ENCODE peak calls at places on chromosomes 7 and 10, in eight cellular contexts. S is left ventricle myocardium inferior, K is SK-N-SH, F is H9, H is heart left ventricle, I is neural progenitor cell, J is transverse colon, U is mucosa of descending colon. O is an unnamed sample.

GRCh38 chr10:49371967-49372366 is 23.9 kb downstream of the DRGX start:
- DNase-seq in S (no peak), K (no peak), F (no peak), H (no peak), I (no peak), J (no peak), U (no peak), O (no peak)

GRCh38 chr10:125002044-125002422 is 60.1 kb downstream of the ZRANB1 start:
- DNase-seq in S (peak), K (no peak), F (no peak), H (no peak), I (no peak), J (no peak), U (peak), O (no peak)

GRCh38 chr7:47045592-47045991 is 536.3 kb downstream of the TNS3 start:
- DNase-seq in S (no peak), K (no peak), F (no peak), H (no peak), I (no peak), J (no peak), U (no peak), O (no peak)

GRCh38 chr10:123180691-123181090 is 26.5 kb downstream of the BUB3 start:
- DNase-seq in S (no peak), K (no peak), F (no peak), H (no peak), I (no peak), J (no peak), U (no peak), O (no peak)

GRCh38 chr7:121428857-121429489 is 32.9 kb upstream of the FAM3C start:
- DNase-seq in S (no peak), K (no peak), F (no peak), H (no peak), I (no peak), J (no peak), U (no peak), O (no peak)

GRCh38 chr7:67913604-67914003 is 917.0 kb downstream of the TYW1 start:
- DNase-seq in S (no peak), K (no peak), F (no peak), H (no peak), I (no peak), J (no peak), U (no peak), O (no peak)

GRCh38 chr10:38038107-38038931 is 27.8 kb downstream of the ZNF33A start:
- DNase-seq in S (no peak), K (no peak), F (no peak), H (no peak), I (no peak), J (no peak), U (no peak), O (no peak)

GRCh38 chr10:118342638-118343020 is 505 bp upstream of the FAM204A start:
- DNase-seq in S (no peak), K (no peak), F (no peak), H (no peak), I (no peak), J (no peak), U (no peak), O (no peak)

GRCh38 chr7:50266893-50267386 is 37.6 kb upstream of the IKZF1 start:
- DNase-seq in S (peak), K (no peak), F (no peak), H (peak), I (no peak), J (peak), U (peak), O (no peak)

GRCh38 chr10:32379950-32380547 is 33.1 kb upstream of the EPC1 start:
- DNase-seq in S (no peak), K (no peak), F (no peak), H (no peak), I (peak), J (no peak), U (no peak), O (no peak)

GRCh38 chr10:112269266-112269665 is 13.9 kb upstream of the TECTB start:
- DNase-seq in S (no peak), K (no peak), F (no peak), H (no peak), I (no peak), J (no peak), U (no peak), O (no peak)

GRCh38 chr7:2613926-2614613 is 17.7 kb upstream of the TTYH3 start:
- DNase-seq in S (peak), K (peak), F (no peak), H (no peak), I (no peak), J (no peak), U (no peak), O (no peak)

GRCh38 chr10:43263551-43264323 is 3.1 kb downstream of the RASGEF1A start:
- DNase-seq in S (no peak), K (peak), F (peak), H (no peak), I (peak), J (peak), U (no peak), O (no peak)

GRCh38 chr7:87702326-87702725 is 74.1 kb downstream of the RUNDC3B start:
- DNase-seq in S (no peak), K (no peak), F (no peak), H (no peak), I (no peak), J (no peak), U (no peak), O (no peak)

GRCh38 chr10:3186365-3186764 is 13.8 kb upstream of the PITRM1 start:
- DNase-seq in S (no peak), K (no peak), F (no peak), H (no peak), I (no peak), J (no peak), U (no peak), O (no peak)

GRCh38 chr7:117014673-117015133 is 61.4 kb downstream of the ST7 start:
- DNase-seq in S (peak), K (peak), F (no peak), H (peak), I (peak), J (peak), U (peak), O (no peak)

GRCh38 chr7:104225441-104225840 is 17.6 kb upstream of the ORC5 start:
- DNase-seq in S (no peak), K (no peak), F (no peak), H (no peak), I (no peak), J (no peak), U (no peak), O (peak)

GRCh38 chr7:88888684-88889083 is 93.1 kb upstream of the TEX47 start:
- DNase-seq in S (no peak), K (no peak), F (no peak), H (no peak), I (no peak), J (no peak), U (no peak), O (no peak)

GRCh38 chr10:132386419-132386831 is 10.6 kb upstream of the PWWP2B start:
- DNase-seq in S (no peak), K (no peak), F (no peak), H (no peak), I (no peak), J (peak), U (peak), O (no peak)

GRCh38 chr10:95445837-95446347 is 115.3 kb downstream of the SORBS1 start:
- DNase-seq in S (peak), K (peak), F (peak), H (peak), I (peak), J (peak), U (no peak), O (peak)

GRCh38 chr10:71393841-71394475 is 2.8 kb upstream of the CDH23 start:
- DNase-seq in S (no peak), K (no peak), F (peak), H (no peak), I (no peak), J (no peak), U (no peak), O (no peak)

GRCh38 chr7:121831320-121831719 is 41.6 kb upstream of the PTPRZ1 start:
- DNase-seq in S (no peak), K (no peak), F (no peak), H (no peak), I (peak), J (no peak), U (no peak), O (no peak)

GRCh38 chr7:133504825-133505224 is 251.9 kb downstream of the EXOC4 start:
- DNase-seq in S (no peak), K (no peak), F (no peak), H (no peak), I (no peak), J (no peak), U (no peak), O (no peak)

GRCh38 chr7:115906690-115907089 is 123.9 kb downstream of the TFEC start:
- DNase-seq in S (no peak), K (no peak), F (no peak), H (no peak), I (no peak), J (no peak), U (no peak), O (no peak)

GRCh38 chr10:102776779-102777417 is 33.1 kb downstream of the WBP1L start:
- DNase-seq in S (peak), K (peak), F (peak), H (peak), I (peak), J (peak), U (peak), O (no peak)

GRCh38 chr7:22854158-22855048 is 31.8 kb upstream of the TOMM7 start:
- DNase-seq in S (peak), K (peak), F (peak), H (peak), I (peak), J (peak), U (peak), O (no peak)

GRCh38 chr7:45985902-45986301 is 64.8 kb upstream of the IGFBP3 start:
- DNase-seq in S (no peak), K (no peak), F (no peak), H (no peak), I (no peak), J (no peak), U (no peak), O (no peak)

GRCh38 chr7:143238289-143238995 is 16.6 kb downstream of the TAS2R40 start:
- DNase-seq in S (no peak), K (no peak), F (no peak), H (no peak), I (no peak), J (no peak), U (no peak), O (no peak)

GRCh38 chr7:66198461-66198860 is 6.7 kb upstream of the TPST1 start:
- DNase-seq in S (no peak), K (peak), F (no peak), H (no peak), I (no peak), J (no peak), U (no peak), O (no peak)

GRCh38 chr7:98362517-98362916 is 38.4 kb downstream of the BAIAP2L1 start:
- DNase-seq in S (no peak), K (no peak), F (peak), H (no peak), I (no peak), J (no peak), U (no peak), O (no peak)

GRCh38 chr7:35254496-35255416 is 856 bp upstream of the TBX20 start:
- DNase-seq in S (peak), K (no peak), F (no peak), H (peak), I (peak), J (no peak), U (no peak), O (no peak)

GRCh38 chr7:35252584-35252983 is 1.3 kb downstream of the TBX20 start:
- DNase-seq in S (no peak), K (no peak), F (no peak), H (no peak), I (no peak), J (no peak), U (no peak), O (no peak)

GRCh38 chr7:35253182-35253679 is 669 bp downstream of the TBX20 start:
- DNase-seq in S (no peak), K (peak), F (peak), H (no peak), I (peak), J (no peak), U (no peak), O (no peak)

GRCh38 chr7:35255417-35255798 is 1.5 kb upstream of the TBX20 start:
- DNase-seq in S (no peak), K (no peak), F (peak), H (no peak), I (peak), J (no peak), U (no peak), O (no peak)

DNA sequence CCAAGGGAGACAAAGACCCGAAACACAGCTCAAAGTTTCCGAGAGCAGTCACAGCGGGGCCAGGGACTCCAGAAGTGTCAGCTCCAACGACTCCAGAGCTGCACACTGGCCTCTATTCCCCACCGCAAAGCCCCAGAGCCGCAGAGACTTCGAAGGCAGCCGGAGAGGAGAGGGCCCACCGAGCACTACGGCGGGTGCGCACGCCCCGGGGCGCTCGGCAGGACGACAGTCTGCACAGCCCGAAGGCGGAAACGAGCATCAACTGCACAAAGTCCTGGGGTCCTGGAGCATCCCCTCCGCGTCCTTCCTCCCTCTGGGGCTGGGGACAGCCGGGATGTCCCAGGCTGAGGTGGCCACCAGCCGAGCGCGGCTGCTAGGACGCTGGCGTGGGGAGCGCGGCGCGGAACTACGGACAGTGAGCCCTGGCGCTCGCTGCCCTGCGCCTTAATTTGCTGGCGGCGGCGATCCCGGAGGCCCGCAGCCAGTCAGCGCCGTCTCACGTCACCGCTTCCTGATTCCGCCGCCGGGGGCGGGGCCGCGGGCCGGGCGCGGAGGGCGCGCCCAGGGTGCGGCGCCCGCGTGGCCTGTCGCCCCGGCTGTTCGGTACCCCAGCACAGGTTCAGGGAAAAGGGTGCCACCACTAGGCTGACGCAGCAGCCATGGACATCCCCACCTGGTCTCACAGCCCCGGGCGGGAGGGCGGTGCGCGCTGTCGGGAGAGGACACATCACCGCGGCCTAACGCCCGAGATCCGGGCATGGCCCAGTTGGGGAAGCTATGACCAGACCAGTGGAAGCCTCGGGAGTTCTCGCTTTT is at the start of gene TBX20:
- DNase-seq in S (peak), K (peak), F (peak), H (peak), I (peak), J (peak), U (peak), O (peak)
- TF ChIP-seq CTCF in S (no peak), K (no peak), F (no peak), H (no peak), I (no peak), J (no peak), U (no peak), O (no peak)

DNA sequence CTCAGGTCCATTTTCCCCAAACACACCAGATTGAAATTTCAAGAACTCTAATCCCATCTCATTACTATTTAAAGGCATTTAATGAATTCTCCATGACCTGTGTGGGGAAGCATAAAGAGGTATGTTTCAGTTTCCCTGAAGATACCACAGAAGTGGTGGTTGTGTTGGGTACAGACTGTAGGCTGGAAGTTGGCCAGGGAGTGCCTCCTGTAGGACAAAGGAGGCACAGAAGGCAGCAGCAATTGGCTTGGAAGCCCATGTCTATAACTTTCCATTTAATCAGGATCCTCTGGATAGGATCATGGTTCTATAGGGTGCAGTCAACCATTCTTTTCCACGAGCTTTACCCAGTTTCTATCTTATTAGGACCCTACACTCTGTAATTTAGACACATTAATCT is 8.6 kb upstream of the BET1 start:
- DNase-seq in S (no peak), K (peak), F (peak), H (no peak), I (no peak), J (no peak), U (no peak), O (no peak)
- TF ChIP-seq CTCF in S (no peak), K (no peak), F (peak), H (no peak), I (peak), J (no peak), U (no peak), O (no peak)

GRCh38 chr7:101563198-101563901 is 65.7 kb downstream of the MYL10 start:
- DNase-seq in S (no peak), K (no peak), F (peak), H (no peak), I (no peak), J (peak), U (no peak), O (no peak)

GRCh38 chr7:101560856-101561255 is 68.2 kb downstream of the MYL10 start:
- DNase-seq in S (no peak), K (no peak), F (peak), H (no peak), I (no peak), J (peak), U (no peak), O (no peak)

GRCh38 chr7:101563933-101564777 is 64.9 kb downstream of the MYL10 start:
- DNase-seq in S (no peak), K (no peak), F (peak), H (no peak), I (no peak), J (peak), U (no peak), O (no peak)

GRCh38 chr7:101564778-101565211 is 64.3 kb downstream of the MYL10 start:
- DNase-seq in S (no peak), K (peak), F (peak), H (no peak), I (peak), J (peak), U (peak), O (no peak)

DNA sequence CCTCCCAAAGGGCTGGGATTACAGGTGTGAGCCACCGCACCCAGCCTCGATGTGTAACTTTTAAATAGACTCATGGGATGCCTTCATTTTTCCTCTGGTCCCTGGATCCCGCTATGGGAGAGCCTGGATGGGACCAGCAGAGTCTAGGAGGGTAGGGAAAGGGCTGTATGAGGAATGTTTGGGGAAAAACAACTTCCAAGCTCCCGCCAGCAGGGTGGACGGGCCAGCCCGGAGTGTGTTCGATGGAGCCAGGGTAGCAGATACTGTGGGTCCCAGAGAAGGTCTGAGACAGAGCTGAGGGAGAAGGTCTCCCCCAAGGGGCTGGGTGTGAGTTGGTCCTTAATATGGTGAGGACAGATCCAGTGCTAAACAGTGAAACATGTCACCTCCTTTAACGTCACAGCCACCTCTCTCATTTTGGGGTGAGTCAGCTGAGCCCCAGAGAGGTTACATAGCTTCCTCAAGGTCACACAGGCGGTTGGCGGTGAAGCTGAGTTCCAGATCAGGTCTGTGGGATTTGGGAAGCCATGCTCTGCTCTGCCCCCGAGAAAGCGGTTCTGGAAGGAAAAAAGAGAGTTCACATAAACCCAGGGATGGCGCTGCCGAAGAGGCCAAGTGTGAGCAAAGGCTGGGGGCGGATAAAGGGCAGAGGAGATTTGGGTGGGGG is 66.4 kb downstream of the MYL10 start:
- DNase-seq in S (no peak), K (no peak), F (peak), H (no peak), I (no peak), J (peak), U (no peak), O (no peak)
- TF ChIP-seq CTCF in S (no peak), K (no peak), F (peak), H (no peak), I (no peak), J (no peak), U (no peak), O (no peak)

GRCh38 chr10:97400665-97401454 is at the start of gene RRP12:
- DNase-seq in S (peak), K (peak), F (peak), H (peak), I (peak), J (peak), U (peak), O (peak)
- TF ChIP-seq CTCF in S (no peak), K (no peak), F (peak), H (no peak), I (peak), J (no peak), U (no peak), O (no peak)

GRCh38 chr10:106355450-106355849 is 809.1 kb downstream of the SORCS1 start:
- DNase-seq in S (no peak), K (peak), F (peak), H (no peak), I (peak), J (no peak), U (no peak), O (no peak)
- TF ChIP-seq CTCF in S (no peak), K (peak), F (peak), H (no peak), I (peak), J (no peak), U (no peak), O (peak)

GRCh38 chr7:34130558-34131285 is 225.4 kb downstream of the BMPER start:
- DNase-seq in S (no peak), K (no peak), F (no peak), H (no peak), I (no peak), J (no peak), U (no peak), O (no peak)

GRCh38 chr7:34135924-34136323 is 230.6 kb downstream of the BMPER start:
- DNase-seq in S (no peak), K (no peak), F (no peak), H (no peak), I (no peak), J (no peak), U (no peak), O (no peak)

GRCh38 chr7:34133983-34134782 is 228.8 kb downstream of the BMPER start:
- DNase-seq in S (peak), K (peak), F (peak), H (peak), I (peak), J (peak), U (no peak), O (peak)

GRCh38 chr7:34131371-34131770 is 226.0 kb downstream of the BMPER start:
- DNase-seq in S (no peak), K (no peak), F (no peak), H (no peak), I (no peak), J (no peak), U (no peak), O (no peak)

DNA sequence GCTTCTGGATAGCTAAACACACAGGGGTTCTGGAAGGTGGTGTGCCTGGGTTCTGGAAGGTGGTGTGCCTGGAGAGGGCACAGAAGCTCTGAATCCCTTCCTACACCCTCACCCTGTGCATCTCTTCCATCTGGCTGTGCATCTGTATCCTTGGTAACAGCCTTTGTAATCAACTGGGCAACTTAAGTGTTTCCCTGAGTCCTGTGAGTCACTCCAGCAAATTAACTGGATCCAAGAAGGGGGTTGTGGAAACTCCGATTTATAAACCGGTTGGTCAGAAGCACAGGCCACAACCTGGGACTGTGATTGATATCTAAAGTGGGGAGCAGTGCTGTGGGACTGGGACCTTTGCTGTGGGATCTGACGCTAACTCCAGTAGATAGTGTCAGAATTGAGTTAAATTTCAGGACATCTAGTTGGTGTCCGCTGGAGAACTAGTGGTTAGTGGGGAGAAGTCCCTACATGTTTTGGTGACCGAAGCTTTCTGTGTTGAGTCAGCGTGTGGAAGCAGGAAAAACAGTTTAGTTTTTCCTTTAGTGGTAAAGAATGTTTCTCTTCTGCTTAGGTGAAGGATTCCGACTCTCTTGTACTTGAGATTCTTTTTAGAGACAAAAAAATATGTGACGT is 228.1 kb downstream of the BMPER start:
- DNase-seq in S (no peak), K (peak), F (no peak), H (no peak), I (no peak), J (no peak), U (no peak), O (no peak)
- TF ChIP-seq CTCF in S (no peak), K (no peak), F (no peak), H (no peak), I (no peak), J (no peak), U (no peak), O (no peak)